ENCODE peak calls at places on chromosomes 13 and 19, in four cellular contexts. F, E, H and X are unnamed samples.
A peak's percentile ranks its signal among the peaks of the same experiment; 100 is the strongest.

GRCh38 chr13:105462098-105462497 is 1073.4 kb downstream of the EFNB2 start:
- DNase-seq in F (no peak), H (no peak), E (no peak), X (no peak)

GRCh38 chr19:1173160-1173844 is 766 bp downstream of the SBNO2 start:
- DNase-seq in E (no peak), F (peak; percentile 33), H (peak; percentile 27), X (no peak)

GRCh38 chr19:58042709-58043340 is 9.0 kb downstream of the ZSCAN1 start:
- DNase-seq in F (no peak), H (no peak), E (no peak), X (no peak)

GRCh38 chr13:32253911-32254399 is 61.2 kb downstream of the ZAR1L start:
- DNase-seq in H (no peak), E (no peak), F (no peak), X (no peak)

GRCh38 chr13:97215325-97215724 is 6.8 kb upstream of the MBNL2 start:
- DNase-seq in E (no peak), H (no peak), F (no peak), X (no peak)

GRCh38 chr13:110371550-110372465 is 64.7 kb downstream of the COL4A2 start:
- DNase-seq in F (no peak), H (peak; percentile 81), E (no peak), X (no peak)

GRCh38 chr19:34173145-34173956 is 1.0 kb downstream of the LSM14A start:
- DNase-seq in E (no peak), F (peak; percentile 39), H (peak; percentile 62), X (peak; percentile 5)

GRCh38 chr19:48674921-48675824 is 2.4 kb upstream of the NTN5 start:
- DNase-seq in E (peak; percentile 70), F (peak; percentile 83), H (peak; percentile 71), X (peak; percentile 65)

GRCh38 chr19:21462540-21462939 is 42.9 kb upstream of the ZNF429 start:
- DNase-seq in H (no peak), E (no peak), F (no peak), X (no peak)